ENCODE peak calls at places on chromosome 19, in four cellular contexts. C is CD4-positive, alpha-beta T cell; J is spleen; T is activated CD8-positive, alpha-beta T cell treated with anti-CD3 and anti-CD28 coated beads for 36 hours. Q is an unnamed sample.

GRCh38 chr19:33690461-33691427 is 69.0 kb downstream of the CHST8 start:
- DNase-seq in T (peak), C (no peak), J (peak), Q (no peak)

GRCh38 chr19:50492303-50493052 is 15.8 kb upstream of the GARIN5A start:
- DNase-seq in J (no peak), C (no peak), T (peak), Q (no peak)

GRCh38 chr19:41564515-41565383 is 11.2 kb upstream of the CEACAM21 start:
- DNase-seq in T (peak), J (no peak), C (no peak), Q (no peak)

GRCh38 chr19:13764101-13764807 is at the start of gene MRI1:
- DNase-seq in C (peak), T (peak), J (peak), Q (peak)

GRCh38 chr19:5150331-5150901 is 181.5 kb downstream of the KDM4B start:
- DNase-seq in T (no peak), J (peak), C (no peak), Q (no peak)

GRCh38 chr19:18920400-18920799 is 885 bp downstream of the DDX49 start:
- DNase-seq in C (no peak), J (peak), T (no peak), Q (no peak)

GRCh38 chr19:46761418-46761831 is 15.2 kb upstream of the STRN4 start:
- DNase-seq in T (no peak), J (no peak), C (no peak), Q (no peak)

GRCh38 chr19:38303517-38304351 is at the start of gene C19orf33:
- DNase-seq in J (no peak), T (no peak), C (no peak), Q (no peak)

GRCh38 chr19:35346193-35347052 is 1.3 kb upstream of the FFAR1 start:
- DNase-seq in T (peak), C (peak), J (peak), Q (peak)

GRCh38 chr19:30719189-30719990 is 347.2 kb downstream of the ZNF536 start:
- DNase-seq in T (peak), J (peak), C (no peak), Q (peak)

GRCh38 chr19:20371911-20372310 is 193.7 kb downstream of the ZNF737 start:
- DNase-seq in C (no peak), J (no peak), T (no peak), Q (no peak)

GRCh38 chr19:1691589-1692290 is 39.3 kb upstream of the TCF3 start:
- DNase-seq in C (no peak), T (no peak), J (no peak), Q (no peak)

GRCh38 chr19:6677495-6677894 is 7.5 kb upstream of the TNFSF14 start:
- DNase-seq in C (no peak), J (no peak), T (no peak), Q (no peak)

GRCh38 chr19:7783991-7784421 is 21.0 kb downstream of the CLEC4M start:
- DNase-seq in C (no peak), J (peak), T (no peak), Q (no peak)
- TF ChIP-seq CTCF in C (no peak), J (no peak), T (no peak), Q (no peak)

GRCh38 chr19:54477650-54478049 is 4.6 kb upstream of the CDC42EP5 start:
- DNase-seq in C (no peak), J (no peak), T (no peak), Q (no peak)
- TF ChIP-seq CTCF in C (no peak), J (no peak), T (no peak), Q (peak)

DNA sequence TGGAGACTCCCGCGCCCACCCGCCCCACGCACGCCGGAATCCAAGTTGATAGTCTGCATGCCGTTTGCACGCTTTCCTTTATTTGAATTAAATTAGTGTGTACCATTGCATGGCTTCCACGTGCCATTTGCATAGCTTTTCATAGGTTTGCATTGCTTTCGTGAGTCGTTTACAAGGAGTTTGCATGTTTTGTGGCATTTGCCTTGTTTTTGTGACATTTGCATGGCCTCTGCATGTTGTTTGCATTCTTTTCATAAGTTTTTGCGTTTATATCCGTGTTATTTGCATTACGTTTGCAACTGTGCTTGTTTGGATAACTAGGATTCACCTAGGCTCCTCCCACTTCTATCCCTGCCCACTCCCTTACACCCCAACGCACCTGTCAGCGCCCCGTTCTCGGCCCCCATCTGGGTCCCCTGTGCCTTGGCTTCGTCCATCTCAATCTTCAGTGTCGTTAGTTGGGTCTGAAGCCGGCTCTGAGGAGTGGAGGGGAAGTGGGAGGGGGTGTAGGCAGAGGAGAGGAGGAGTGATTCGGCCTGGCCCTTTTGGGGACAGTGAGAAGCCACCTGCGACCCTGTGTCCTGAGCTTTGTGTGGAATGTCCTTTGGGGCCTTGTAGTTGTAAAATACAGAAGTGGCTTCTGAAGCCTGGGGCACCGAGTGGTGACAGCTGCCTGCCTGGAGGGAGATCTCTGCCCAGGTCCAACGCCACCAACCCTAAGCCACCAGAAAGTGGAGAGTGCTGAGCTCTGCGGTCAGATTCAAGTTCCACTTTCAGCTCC is 2.4 kb downstream of the CCDC194 start:
- DNase-seq in C (no peak), T (no peak), J (no peak), Q (no peak)
- TF ChIP-seq CTCF in C (peak), T (peak), J (peak), Q (no peak)

GRCh38 chr19:43305642-43306041 is 36.3 kb upstream of the PSG9 start:
- DNase-seq in J (no peak), C (no peak), T (no peak), Q (no peak)
- TF ChIP-seq CTCF in J (no peak), C (no peak), T (no peak), Q (no peak)

DNA sequence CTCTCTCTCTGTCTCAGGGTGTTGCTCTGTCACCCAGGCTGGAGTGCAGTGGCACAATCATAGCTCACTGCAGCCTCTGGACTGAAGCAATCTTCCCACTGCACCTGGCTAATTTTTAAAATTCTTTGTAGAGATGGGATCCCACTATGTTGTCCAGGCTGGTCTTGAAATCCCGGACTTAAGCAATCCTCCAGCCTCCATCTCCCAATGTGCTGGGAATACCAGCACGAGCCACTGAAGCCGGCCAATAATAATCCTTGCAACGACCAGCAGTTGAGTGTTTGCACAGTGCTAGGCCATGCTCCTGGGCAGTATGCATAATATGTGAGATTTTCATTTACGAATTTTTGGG is 640 bp upstream of the EPOR start:
- DNase-seq in J (no peak), C (no peak), T (no peak), Q (no peak)
- TF ChIP-seq CTCF in J (no peak), C (no peak), T (no peak), Q (no peak)

GRCh38 chr19:55606817-55607216 is 1.4 kb downstream of the ZNF865 start:
- DNase-seq in J (no peak), T (no peak), C (no peak), Q (no peak)

GRCh38 chr19:55603581-55604292 is 1.7 kb upstream of the ZNF865 start:
- DNase-seq in T (no peak), J (no peak), C (no peak), Q (no peak)

GRCh38 chr19:55606471-55606787 is 982 bp downstream of the ZNF865 start:
- DNase-seq in C (no peak), T (no peak), J (no peak), Q (no peak)

GRCh38 chr19:55605207-55605636 is 225 bp upstream of the ZNF865 start:
- DNase-seq in C (peak), J (peak), T (peak), Q (peak)

GRCh38 chr19:55605637-55606470 is at the start of gene ZNF865:
- DNase-seq in T (peak), C (peak), J (peak), Q (peak)
- TF ChIP-seq CTCF in T (peak), C (peak), J (peak), Q (peak)

DNA sequence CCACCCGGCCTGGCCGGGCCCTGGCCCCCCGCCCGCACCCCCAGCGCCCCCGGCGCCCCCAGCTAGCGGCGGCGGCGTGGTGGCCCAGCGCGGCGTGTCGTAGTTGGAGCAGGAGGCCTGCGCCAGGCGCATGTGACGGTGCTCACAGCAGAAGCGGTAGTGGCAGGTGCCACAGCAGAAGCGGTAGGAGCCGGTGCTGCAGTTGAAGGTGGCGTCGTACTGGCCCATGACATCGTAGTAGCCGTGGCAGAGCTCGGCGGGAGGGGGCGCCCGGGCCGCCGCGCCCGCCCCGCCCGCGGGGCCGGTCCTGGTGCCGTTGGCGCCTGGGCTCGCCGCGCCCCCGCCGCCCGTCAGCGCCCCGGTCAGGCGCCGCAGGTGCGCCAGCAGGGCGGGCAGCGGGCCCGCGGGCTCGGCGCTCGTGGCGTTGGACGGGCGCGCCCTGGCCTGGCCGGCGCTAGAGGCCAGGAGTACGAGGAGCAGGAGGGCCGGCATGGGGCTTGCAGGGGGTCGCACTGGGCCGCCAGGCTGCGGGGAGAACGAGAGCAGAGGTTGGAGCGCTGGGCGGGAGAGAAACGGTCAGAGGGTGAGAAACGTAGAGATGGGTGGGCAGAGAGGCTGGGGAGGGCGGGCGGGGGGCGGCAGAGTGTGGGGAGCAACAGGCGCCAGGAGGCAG is 592 bp downstream of the SHISA7 start:
- DNase-seq in J (no peak), T (no peak), C (no peak), Q (no peak)
- TF ChIP-seq CTCF in J (no peak), T (no peak), C (no peak), Q (no peak)

DNA sequence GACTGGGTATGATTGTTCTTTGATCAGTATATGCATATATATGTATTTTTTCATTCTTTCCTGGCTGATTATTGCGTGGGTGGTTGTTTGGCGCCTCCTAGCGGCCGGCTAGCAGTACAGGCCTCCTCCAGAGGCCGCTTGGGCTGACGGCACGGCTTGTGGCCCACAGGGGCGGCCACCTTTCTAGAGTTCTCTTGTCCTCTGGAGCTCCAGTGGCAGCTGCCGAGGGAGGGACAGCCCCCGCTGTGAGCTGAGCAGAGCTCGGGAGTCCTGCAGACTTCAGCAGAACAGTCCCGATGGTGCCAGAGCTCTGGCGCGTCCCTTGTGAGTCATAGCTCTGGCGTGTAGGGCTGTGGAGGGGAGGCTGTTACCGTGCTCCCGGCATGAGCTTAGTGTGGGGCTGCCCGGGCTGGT is 22.5 kb upstream of the ZNF429 start:
- DNase-seq in T (peak), J (peak), C (peak), Q (peak)
- TF ChIP-seq CTCF in T (peak), J (peak), C (peak), Q (peak)